ENCODE peak calls at places on chromosome 19, in seven cellular contexts. F is Jurkat, Clone E6-1; E is mucosa of gallbladder; M is neural crest cell; Z is tibial nerve; U is left cardiac atrium; N is breast epithelium. O is an unnamed sample.
A peak's percentile ranks its signal among the peaks of the same experiment; 100 is the strongest.

GRCh38 chr19:58409010-58409790 is 751 bp downstream of the ZNF584 start:
- DNase-seq in N (peak; percentile 52), E (no peak), F (no peak), U (no peak), M (no peak), Z (no peak), O (no peak)

GRCh38 chr19:23867895-23868294 is 46.8 kb upstream of the ZNF726 start:
- DNase-seq in F (no peak), Z (no peak), M (no peak), U (no peak), N (no peak), E (no peak), O (peak; percentile 76)

GRCh38 chr19:45884682-45885555 is 1.0 kb downstream of the IRF2BP1 start:
- DNase-seq in F (no peak), N (no peak), M (no peak), Z (no peak), U (no peak), E (no peak), O (no peak)

GRCh38 chr19:16328824-16329482 is 4.3 kb downstream of the KLF2 start:
- DNase-seq in F (no peak), M (no peak), Z (no peak), N (no peak), E (no peak), U (no peak), O (no peak)

GRCh38 chr19:57052102-57052501 is 67.7 kb upstream of the USP29 start:
- DNase-seq in Z (no peak), N (no peak), F (no peak), U (no peak), M (no peak), E (no peak), O (no peak)

GRCh38 chr19:3184847-3185481 is 766 bp upstream of the NCLN start:
- DNase-seq in Z (peak; percentile 75), F (no peak), E (peak; percentile 78), N (no peak), U (peak; percentile 82), M (no peak), O (no peak)

GRCh38 chr19:18650468-18651001 is 13.7 kb downstream of the KLHL26 start:
- DNase-seq in F (no peak), U (peak; percentile 90), E (peak; percentile 55), N (no peak), M (no peak), Z (peak; percentile 81), O (no peak)

GRCh38 chr19:3178377-3178972 is at the start of gene S1PR4:
- DNase-seq in M (no peak), N (no peak), U (no peak), F (no peak), Z (no peak), E (no peak), O (no peak)

GRCh38 chr19:44576843-44577565 is 36.4 kb upstream of the IGSF23 start:
- DNase-seq in E (peak; percentile 30), N (no peak), Z (no peak), F (peak; percentile 34), M (no peak), U (no peak), O (no peak)

GRCh38 chr19:43416951-43417623 is 2.4 kb downstream of the TEX101 start:
- DNase-seq in U (no peak), Z (no peak), N (no peak), M (no peak), F (no peak), E (no peak), O (no peak)

GRCh38 chr19:17352608-17353280 is 15.4 kb downstream of the GTPBP3 start:
- DNase-seq in Z (no peak), M (no peak), U (peak; percentile 58), E (no peak), F (no peak), N (no peak), O (no peak)

GRCh38 chr19:45507864-45508680 is 793 bp downstream of the VASP start:
- DNase-seq in M (no peak), U (peak; percentile 64), N (no peak), Z (no peak), F (no peak), E (no peak), O (no peak)

GRCh38 chr19:47471733-47472457 is at the start of gene SLC8A2:
- DNase-seq in N (peak; percentile 78), E (peak; percentile 45), M (peak; percentile 65), Z (no peak), F (peak; percentile 89), U (peak; percentile 67), O (peak; percentile 92)

GRCh38 chr19:54100560-54100959 is at the start of gene OSCAR:
- DNase-seq in M (no peak), F (no peak), U (no peak), E (no peak), N (no peak), Z (no peak), O (no peak)

GRCh38 chr19:49136771-49137171 is 17.4 kb downstream of the PPFIA3 start:
- DNase-seq in E (no peak), F (no peak), Z (no peak), M (no peak), U (peak; percentile 87), N (no peak), O (no peak)

GRCh38 chr19:17748884-17749638 is 2.2 kb upstream of the FCHO1 start:
- DNase-seq in Z (no peak), N (no peak), F (no peak), M (no peak), U (no peak), E (no peak), O (no peak)

GRCh38 chr19:40543029-40543597 is 33.6 kb upstream of the SHKBP1 start:
- DNase-seq in E (no peak), N (no peak), M (no peak), F (no peak), U (no peak), Z (no peak), O (no peak)

GRCh38 chr19:44278181-44278690 is 18.6 kb downstream of the ZNF233 start:
- DNase-seq in Z (no peak), E (no peak), N (no peak), F (no peak), U (no peak), M (no peak), O (no peak)

GRCh38 chr19:41399525-41399924 is 1.9 kb downstream of the BCKDHA start:
- DNase-seq in F (no peak), Z (no peak), E (no peak), M (no peak), U (no peak), N (no peak), O (no peak)

GRCh38 chr19:52600639-52601024 is 30.5 kb downstream of the ZNF701 start:
- DNase-seq in U (peak; percentile 36), F (no peak), M (no peak), N (no peak), Z (no peak), E (no peak), O (no peak)

GRCh38 chr19:46386151-46386550 is 27.2 kb downstream of the CCDC8 start:
- DNase-seq in Z (no peak), F (no peak), N (no peak), U (no peak), M (no peak), E (no peak), O (no peak)

GRCh38 chr19:32053366-32053765 is 292.0 kb upstream of the ZNF507 start:
- DNase-seq in N (no peak), E (no peak), Z (no peak), M (no peak), U (no peak), F (no peak), O (no peak)